ENCODE peak calls at places on chromosomes 2 and 18, in four cellular contexts. P is lower leg skin, X is endothelial cell of umbilical vein, E is putamen. A is an unnamed sample.

GRCh38 chr2:162244559-162245031 is 1.4 kb upstream of the FAP start:
- DNase-seq in P (peak; percentile 55), X (peak; percentile 91), E (no peak), A (peak; percentile 43)

GRCh38 chr18:37375181-37375580 is 190.4 kb downstream of the CELF4 start:
- DNase-seq in X (no peak), P (no peak), E (no peak), A (no peak)

GRCh38 chr2:183244300-183244849 is 120.1 kb downstream of the NUP35 start:
- DNase-seq in E (no peak), X (no peak), P (no peak), A (no peak)

GRCh38 chr2:96550787-96551604 is 14.4 kb downstream of the ARID5A start:
- DNase-seq in E (no peak), P (no peak), X (no peak), A (no peak)

GRCh38 chr2:147989809-147990403 is 30.6 kb downstream of the ORC4 start:
- DNase-seq in X (peak; percentile 66), E (peak; percentile 10), P (no peak), A (no peak)

GRCh38 chr2:179550214-179550613 is 285.6 kb upstream of the SESTD1 start:
- DNase-seq in P (no peak), X (no peak), E (no peak), A (no peak)

GRCh38 chr2:160696061-160696452 is 202.4 kb upstream of the RBMS1 start:
- DNase-seq in E (no peak), X (no peak), P (no peak), A (no peak)

GRCh38 chr18:36628435-36629094 is 200.2 kb downstream of the TPGS2 start:
- DNase-seq in P (no peak), E (no peak), X (no peak), A (no peak)

A was measured in tibial artery.